ENCODE peak calls at places on chromosome 19, in five cellular contexts. M is stimulated activated CD8-positive, alpha-beta memory T cell treated with anti-CD3 and anti-CD28 coated beads, Interleukin-4, amount 100 ng/mL, for 1 hour; C is LHCN-M2; X is T-helper 9 cell; O is AG10803. F is an unnamed sample.

GRCh38 chr19:30570194-30570593 is 198.0 kb downstream of the ZNF536 start:
- DNase-seq in M (no peak), C (no peak), X (no peak), O (no peak), F (no peak)

GRCh38 chr19:41641879-41642485 is 15.1 kb upstream of the CEACAM4 start:
- DNase-seq in M (peak), C (peak), X (peak), O (peak), F (peak)

GRCh38 chr19:14118165-14119051 is 846 bp upstream of the PRKACA start:
- DNase-seq in M (no peak), C (peak), X (peak), O (peak), F (peak)

GRCh38 chr19:52691737-52692136 is 43.1 kb downstream of the ZNF611 start:
- DNase-seq in M (no peak), C (no peak), X (no peak), O (no peak), F (no peak)

GRCh38 chr19:40241125-40241808 is 14.8 kb upstream of the CCNP start:
- DNase-seq in M (no peak), C (no peak), X (no peak), O (no peak), F (no peak)

GRCh38 chr19:42683917-42684513 is 56.3 kb downstream of the PSG3 start:
- DNase-seq in M (no peak), C (peak), X (no peak), O (peak), F (peak)

GRCh38 chr19:19405919-19406877 is 723 bp downstream of the GATAD2A start:
- DNase-seq in M (no peak), C (peak), X (peak), O (peak), F (peak)

GRCh38 chr19:15820646-15821045 is 5.2 kb upstream of the OR10H1 start:
- DNase-seq in M (no peak), C (no peak), X (no peak), O (no peak), F (no peak)

GRCh38 chr19:43290568-43291359 is 21.4 kb upstream of the PSG9 start:
- DNase-seq in M (no peak), C (peak), X (no peak), O (no peak), F (peak)

GRCh38 chr19:38081547-38082255 is 142.3 kb downstream of the DPF1 start:
- DNase-seq in M (no peak), C (no peak), X (no peak), O (no peak), F (no peak)

GRCh38 chr19:48629297-48629598 is 7.9 kb downstream of the DBP start:
- DNase-seq in M (no peak), C (no peak), X (no peak), O (no peak), F (no peak)

GRCh38 chr19:11142528-11143171 is 12.9 kb downstream of the SPC24 start:
- DNase-seq in M (no peak), C (peak), X (no peak), O (peak), F (peak)

GRCh38 chr19:17235618-17236413 is 9.8 kb downstream of the OCEL1 start:
- DNase-seq in M (peak), C (peak), X (peak), O (peak), F (peak)

GRCh38 chr19:1979017-1979416 is 36.5 kb downstream of the BTBD2 start:
- DNase-seq in M (no peak), C (no peak), X (no peak), O (no peak), F (no peak)

GRCh38 chr19:47419037-47419783 is at the start of gene MEIS3:
- DNase-seq in M (no peak), C (no peak), X (no peak), O (no peak), F (no peak)

GRCh38 chr19:35013047-35013819 is 13.1 kb downstream of the GRAMD1A start:
- DNase-seq in M (peak), C (peak), X (peak), O (peak), F (no peak)

GRCh38 chr19:3370214-3370720 is 3.9 kb downstream of the NFIC start:
- DNase-seq in M (no peak), C (no peak), X (no peak), O (no peak), F (no peak)

F was measured in myocyte.